ENCODE peak calls at places on chromosomes 11 and 22, in four cellular contexts. G, Y, B and U are unnamed samples.

GRCh38 chr11:63564056-63564784 is 1.0 kb upstream of the PLAAT2 start:
- DNase-seq in B (no peak), Y (no peak), G (no peak), U (no peak)

GRCh38 chr22:25666308-25666707 is 75.7 kb upstream of the MYO18B start:
- DNase-seq in Y (no peak), G (no peak), B (peak; percentile 36), U (no peak)

GRCh38 chr11:86588566-86589090 is 83.8 kb downstream of the ME3 start:
- DNase-seq in Y (no peak), G (no peak), B (no peak), U (no peak)

GRCh38 chr22:36536717-36537116 is 7.8 kb upstream of the EIF3D start:
- DNase-seq in B (no peak), Y (no peak), G (no peak), U (no peak)

GRCh38 chr11:14593671-14594070 is 49.9 kb upstream of the PDE3B start:
- DNase-seq in G (no peak), Y (no peak), B (peak; percentile 6), U (no peak)

GRCh38 chr11:96023311-96023710 is 99.4 kb upstream of the MTMR2 start:
- DNase-seq in G (peak; percentile 24), Y (no peak), B (no peak), U (no peak)

GRCh38 chr11:126680109-126680508 is 320.5 kb downstream of the KIRREL3 start:
- DNase-seq in B (no peak), Y (no peak), G (no peak), U (no peak)

GRCh38 chr11:35082322-35083180 is 56.4 kb upstream of the CD44 start:
- DNase-seq in Y (no peak), B (peak; percentile 93), G (peak; percentile 26), U (no peak)

GRCh38 chr11:72483412-72484186 is 49.3 kb upstream of the CLPB start:
- DNase-seq in G (no peak), Y (peak; percentile 83), B (peak; percentile 76), U (peak; percentile 83)

GRCh38 chr11:57800444-57801184 is 39.0 kb downstream of the CTNND1 start:
- DNase-seq in G (peak; percentile 72), Y (no peak), B (peak; percentile 75), U (peak; percentile 54)

GRCh38 chr11:118366287-118366686 is 6.9 kb downstream of the UBE4A start:
- DNase-seq in B (no peak), G (no peak), Y (no peak), U (no peak)

GRCh38 chr11:120153221-120153620 is 15.3 kb upstream of the TRIM29 start:
- DNase-seq in G (no peak), B (no peak), Y (no peak), U (no peak)

GRCh38 chr11:112225753-112226061 is 521 bp upstream of the PTS start:
- DNase-seq in B (no peak), G (no peak), Y (no peak), U (no peak)

GRCh38 chr11:44067266-44067665 is 1.2 kb downstream of the ACCS start:
- DNase-seq in B (peak; percentile 64), G (no peak), Y (no peak), U (no peak)

GRCh38 chr11:46119352-46120216 is 1.7 kb downstream of the PHF21A start:
- DNase-seq in Y (no peak), G (peak; percentile 70), B (peak; percentile 89), U (no peak)

GRCh38 chr22:43446037-43446803 is 34.4 kb downstream of the MPPED1 start:
- DNase-seq in G (no peak), B (no peak), Y (peak; percentile 11), U (peak; percentile 7)

GRCh38 chr22:19932367-19933206 is 9.0 kb upstream of the COMT start:
- DNase-seq in G (no peak), B (no peak), Y (no peak), U (no peak)

GRCh38 chr11:117597083-117597482 is 199.9 kb downstream of the DSCAML1 start:
- DNase-seq in B (peak; percentile 64), G (no peak), Y (no peak), U (no peak)

GRCh38 chr22:17924735-17925727 is 99.3 kb downstream of the MICAL3 start:
- DNase-seq in B (no peak), G (no peak), Y (peak; percentile 37), U (no peak)

GRCh38 chr11:125517116-125517804 is 21.2 kb upstream of the FEZ1 start:
- DNase-seq in B (no peak), Y (no peak), G (no peak), U (no peak)

GRCh38 chr22:28903080-28903479 is 19.7 kb downstream of the ZNRF3 start:
- DNase-seq in B (no peak), G (no peak), Y (no peak), U (no peak)

GRCh38 chr22:17917490-17917983 is 106.8 kb downstream of the MICAL3 start:
- DNase-seq in G (no peak), Y (no peak), B (no peak), U (no peak)

GRCh38 chr22:46758867-46759290 is 3.6 kb upstream of the TBC1D22A start:
- DNase-seq in Y (peak; percentile 66), B (peak; percentile 78), G (peak; percentile 56), U (no peak)